ENCODE peak calls at places on chromosomes 12 and 14, in ten cellular contexts. Y, N, S, Q, V, G, D, K, T and H are unnamed samples.

GRCh38 chr14:68589447-68590232 is 203.2 kb downstream of the ZFP36L1 start:
- DNase-seq in T (peak), N (no peak), Y (no peak), G (peak), S (no peak), D (peak), Q (peak), K (no peak), V (no peak), H (no peak)

GRCh38 chr12:91877461-91878230 is 268.0 kb downstream of the BTG1 start:
- DNase-seq in G (no peak), K (no peak), N (no peak), Y (peak), V (no peak), T (no peak), Q (no peak), D (no peak), S (no peak), H (peak)

GRCh38 chr12:123815968-123816367 is 53.9 kb downstream of the DNAH10 start:
- DNase-seq in S (no peak), K (no peak), D (no peak), G (no peak), T (no peak), N (no peak), Q (no peak), Y (no peak), V (no peak), H (no peak)

GRCh38 chr12:63396135-63396534 is 245.1 kb upstream of the AVPR1A start:
- DNase-seq in N (no peak), Q (no peak), D (no peak), V (no peak), G (no peak), T (no peak), S (no peak), Y (no peak), K (no peak), H (no peak)

GRCh38 chr12:1681493-1681807 is 9.4 kb upstream of the ADIPOR2 start:
- DNase-seq in T (no peak), N (no peak), G (no peak), Y (no peak), S (no peak), Q (no peak), K (no peak), D (no peak), V (no peak), H (no peak)

GRCh38 chr14:102525213-102526143 is 15.9 kb upstream of the ANKRD9 start:
- DNase-seq in T (no peak), Q (peak), S (no peak), G (peak), K (peak), N (no peak), D (peak), Y (peak), V (no peak), H (no peak)

GRCh38 chr12:112167728-112168525 is 42.6 kb downstream of the TRAFD1 start:
- DNase-seq in N (no peak), D (no peak), T (no peak), S (no peak), V (no peak), G (no peak), K (no peak), Q (no peak), Y (no peak), H (no peak)

GRCh38 chr12:29157486-29157946 is 8.4 kb downstream of the FAR2 start:
- DNase-seq in K (no peak), V (no peak), N (no peak), S (no peak), Q (peak), G (peak), T (no peak), Y (no peak), D (peak), H (no peak)

DNA sequence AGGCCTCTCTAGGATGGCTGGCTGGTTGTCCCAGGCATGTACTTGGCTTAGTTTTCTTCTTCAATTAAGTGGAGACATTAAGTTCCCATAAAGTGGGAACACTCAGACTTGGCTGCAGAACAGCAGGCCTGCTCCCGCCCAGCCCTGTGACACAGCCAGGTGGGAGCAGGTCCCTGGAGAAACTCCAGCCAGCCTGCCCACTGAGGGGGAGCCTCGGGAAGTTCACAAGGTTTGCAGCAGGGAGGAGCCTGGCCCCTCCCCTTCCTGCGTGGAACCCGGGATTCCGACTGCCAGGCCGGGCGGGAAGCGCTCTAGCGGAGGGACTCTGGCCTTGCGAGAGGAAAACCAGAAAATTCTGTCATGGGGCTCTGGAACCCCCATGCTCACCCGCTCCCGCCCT is 98.3 kb upstream of the EVL start:
- DNase-seq in D (no peak), N (no peak), Y (no peak), S (no peak), T (no peak), K (no peak), G (no peak), Q (no peak), V (no peak), H (no peak)
- TF ChIP-seq CTCF in D (no peak), N (no peak), Y (no peak), S (no peak), T (no peak), K (no peak), G (no peak), Q (no peak), V (no peak), H (no peak)

DNA sequence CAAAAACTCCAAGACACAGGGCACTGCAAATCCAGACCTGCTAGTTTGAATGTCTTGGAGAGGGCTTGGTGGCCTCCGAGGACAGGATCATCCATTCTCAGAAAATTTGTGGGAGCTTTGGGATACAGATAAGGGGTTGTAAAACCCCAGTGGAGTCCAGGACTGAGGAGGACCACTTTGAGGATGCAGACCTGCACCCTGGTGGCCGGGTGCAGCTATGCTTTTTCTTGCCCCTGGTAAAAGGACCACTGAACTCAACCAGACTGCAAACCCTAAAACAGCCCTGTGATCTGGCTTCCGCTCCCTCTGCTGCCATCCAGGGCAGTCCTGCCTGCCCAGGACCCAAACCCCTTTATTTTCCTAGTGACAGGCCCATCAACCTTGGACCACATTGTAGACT is 169.5 kb upstream of the DAAM1 start:
- DNase-seq in Q (no peak), G (peak), N (no peak), T (no peak), Y (no peak), S (no peak), D (peak), K (peak), V (peak), H (no peak)
- TF ChIP-seq CTCF in Q (peak), G (peak), N (peak), T (peak), Y (peak), S (no peak), D (peak), K (peak), V (peak), H (peak)

GRCh38 chr12:132131952-132132351 is 12.2 kb downstream of the DDX51 start:
- DNase-seq in Q (no peak), K (no peak), Y (no peak), N (no peak), D (no peak), G (no peak), V (no peak), T (no peak), S (no peak), H (no peak)
- TF ChIP-seq CTCF in Q (no peak), K (no peak), Y (no peak), N (no peak), D (no peak), G (no peak), V (no peak), T (no peak), S (no peak), H (no peak)

DNA sequence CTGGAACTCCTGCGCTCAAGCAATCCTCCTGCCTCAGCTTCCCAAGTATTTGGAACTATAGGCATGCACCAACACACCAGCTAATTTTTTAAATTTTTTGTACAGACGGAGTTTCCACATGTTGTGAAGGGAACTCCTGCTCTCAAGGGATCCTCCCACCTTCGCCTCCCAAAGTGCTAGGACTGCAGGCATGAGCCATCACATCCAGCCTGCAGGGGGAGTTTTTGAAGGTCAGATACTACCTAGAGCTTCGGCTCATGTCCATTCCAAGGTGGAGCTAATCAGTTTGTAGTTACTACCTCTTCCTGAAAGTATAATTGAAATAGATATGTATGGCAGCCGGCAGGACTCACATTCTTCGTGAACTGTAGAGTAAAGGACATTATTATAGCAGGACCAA is 3.7 kb upstream of the TAS2R19 start:
- DNase-seq in D (no peak), K (peak), G (no peak), Q (no peak), V (peak), S (no peak), T (no peak), Y (no peak), N (no peak), H (no peak)
- TF ChIP-seq CTCF in D (no peak), K (peak), G (peak), Q (no peak), V (no peak), S (no peak), T (peak), Y (no peak), N (peak), H (no peak)

GRCh38 chr12:48981757-48982157 is 3.6 kb downstream of the WNT1 start:
- DNase-seq in K (no peak), N (no peak), Q (no peak), S (no peak), V (no peak), Y (no peak), G (no peak), T (no peak), D (no peak), H (no peak)

GRCh38 chr12:48982397-48983080 is 4.4 kb downstream of the WNT1 start:
- DNase-seq in G (no peak), Q (no peak), S (no peak), D (no peak), V (no peak), T (no peak), Y (no peak), K (no peak), N (no peak), H (no peak)

GRCh38 chr12:48980389-48980952 is 2.3 kb downstream of the WNT1 start:
- DNase-seq in Y (no peak), S (no peak), K (peak), Q (no peak), V (no peak), G (no peak), T (no peak), D (no peak), N (no peak), H (no peak)

GRCh38 chr12:48979602-48980388 is 1.7 kb downstream of the WNT1 start:
- DNase-seq in N (no peak), G (no peak), S (no peak), K (no peak), Y (no peak), T (no peak), D (no peak), V (no peak), Q (no peak), H (peak)

DNA sequence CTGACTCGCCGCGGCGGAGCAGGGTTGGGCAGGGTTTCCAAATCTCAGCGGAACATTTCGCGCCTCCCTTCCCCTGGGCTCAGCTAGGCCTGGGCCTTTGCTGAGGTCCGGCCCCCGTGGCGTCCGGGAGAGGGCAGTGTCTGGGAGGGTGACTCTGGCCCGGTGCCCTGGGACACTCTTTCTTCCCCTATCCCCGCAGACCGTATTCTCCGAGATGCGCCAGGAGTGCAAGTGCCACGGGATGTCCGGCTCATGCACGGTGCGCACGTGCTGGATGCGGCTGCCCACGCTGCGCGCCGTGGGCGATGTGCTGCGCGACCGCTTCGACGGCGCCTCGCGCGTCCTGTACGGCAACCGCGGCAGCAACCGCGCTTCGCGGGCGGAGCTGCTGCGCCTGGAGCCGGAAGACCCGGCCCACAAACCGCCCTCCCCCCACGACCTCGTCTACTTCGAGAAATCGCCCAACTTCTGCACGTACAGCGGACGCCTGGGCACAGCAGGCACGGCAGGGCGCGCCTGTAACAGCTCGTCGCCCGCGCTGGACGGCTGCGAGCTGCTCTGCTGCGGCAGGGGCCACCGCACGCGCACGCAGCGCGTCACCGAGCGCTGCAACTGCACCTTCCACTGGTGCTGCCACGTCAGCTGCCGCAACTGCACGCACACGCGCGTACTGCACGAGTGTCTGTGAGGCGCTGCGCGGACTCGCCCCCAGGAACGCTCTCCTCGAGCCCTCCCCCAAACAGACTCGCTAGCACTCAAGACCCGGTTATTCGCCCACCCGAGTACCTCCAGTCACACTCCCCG is 3.0 kb downstream of the WNT1 start:
- DNase-seq in Y (no peak), T (no peak), Q (no peak), V (no peak), D (peak), S (no peak), K (peak), G (no peak), N (no peak), H (peak)
- TF ChIP-seq CTCF in Y (peak), T (peak), Q (no peak), V (no peak), D (no peak), S (no peak), K (peak), G (no peak), N (peak), H (peak)

DNA sequence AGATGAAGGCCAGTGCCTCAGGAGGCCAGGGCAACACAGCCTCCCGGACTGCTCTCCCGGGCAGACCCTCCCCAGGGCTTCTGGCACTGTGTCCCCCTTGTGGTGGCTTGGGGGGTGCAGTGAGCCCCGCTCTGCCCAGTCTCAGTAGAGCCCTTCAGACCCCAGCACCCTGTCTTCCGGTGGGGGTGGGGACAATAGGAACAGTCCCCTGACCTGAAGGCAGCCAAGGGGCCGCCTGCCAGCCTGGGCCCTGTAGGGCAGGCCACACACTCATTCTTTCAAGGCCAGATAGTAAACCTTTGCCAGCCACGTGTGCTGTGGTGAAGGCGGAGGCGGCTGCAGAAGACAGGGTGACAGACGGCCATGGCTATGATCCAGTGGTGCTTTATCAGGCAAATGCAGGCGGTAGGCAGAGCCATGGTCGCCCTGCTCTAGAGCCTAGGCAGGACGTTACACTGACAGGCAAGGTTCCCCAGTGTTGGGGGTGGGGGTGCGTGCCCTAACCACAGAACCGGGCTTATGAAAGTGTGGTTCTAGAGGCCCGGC is 15.0 kb downstream of the ZFYVE21 start:
- DNase-seq in N (no peak), V (no peak), Q (no peak), D (no peak), S (no peak), K (no peak), T (no peak), G (no peak), Y (no peak), H (no peak)
- TF ChIP-seq CTCF in N (peak), V (no peak), Q (peak), D (no peak), S (no peak), K (peak), T (no peak), G (peak), Y (peak), H (no peak)

GRCh38 chr14:60506985-60507829 is 1.7 kb upstream of the SIX6 start:
- DNase-seq in G (no peak), Y (no peak), Q (no peak), D (no peak), K (no peak), T (no peak), V (no peak), N (no peak), S (no peak), H (no peak)

GRCh38 chr14:60508707-60509437 is at the start of gene SIX6:
- DNase-seq in D (peak), Y (no peak), V (peak), G (no peak), K (no peak), Q (no peak), T (peak), S (no peak), N (peak), H (no peak)

GRCh38 chr14:60509438-60510253 is 700 bp downstream of the SIX6 start:
- DNase-seq in Q (no peak), S (no peak), D (no peak), K (no peak), V (peak), N (no peak), T (no peak), Y (no peak), G (no peak), H (no peak)

GRCh38 chr14:60506462-60506984 is 2.4 kb upstream of the SIX6 start:
- DNase-seq in K (no peak), G (no peak), V (peak), Q (no peak), S (no peak), N (no peak), D (no peak), Y (no peak), T (no peak), H (no peak)

DNA sequence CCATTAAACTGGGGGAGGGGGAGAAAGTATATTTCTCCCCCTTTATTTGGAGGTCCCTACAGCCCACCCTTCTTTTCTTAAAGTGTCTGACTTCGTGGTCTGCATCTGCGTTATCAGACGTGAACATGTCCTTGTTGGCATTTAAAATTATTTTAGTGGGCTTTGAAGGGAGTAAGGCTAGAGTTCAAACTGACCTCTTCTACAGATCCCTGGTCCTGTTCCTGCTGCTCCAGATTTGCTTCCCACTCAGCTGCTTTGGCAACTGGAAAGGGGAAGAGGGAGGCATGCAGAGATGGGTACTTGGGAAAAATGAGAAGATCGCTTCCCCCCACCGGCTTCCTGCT is 611 bp upstream of the SIX6 start:
- DNase-seq in V (no peak), T (no peak), S (no peak), N (no peak), Q (no peak), G (no peak), D (no peak), K (no peak), Y (no peak), H (no peak)
- TF ChIP-seq CTCF in V (no peak), T (no peak), S (no peak), N (no peak), Q (no peak), G (no peak), D (no peak), K (no peak), Y (no peak), H (no peak)

GRCh38 chr14:95679148-95679547 is 7.1 kb upstream of the TCL1B start:
- DNase-seq in K (no peak), Q (no peak), G (no peak), S (no peak), Y (peak), N (no peak), T (no peak), D (no peak), V (no peak), H (no peak)

GRCh38 chr14:95677168-95677835 is 8.9 kb upstream of the TCL1B start:
- DNase-seq in Y (no peak), Q (no peak), D (no peak), K (no peak), V (no peak), N (no peak), S (no peak), T (no peak), G (no peak), H (no peak)

GRCh38 chr14:95681153-95681552 is 5.1 kb upstream of the TCL1B start:
- DNase-seq in S (no peak), G (no peak), Y (no peak), V (no peak), K (no peak), T (no peak), D (no peak), N (no peak), Q (no peak), H (no peak)

GRCh38 chr14:95683793-95684192 is 2.4 kb upstream of the TCL1B start:
- DNase-seq in T (no peak), Q (no peak), N (no peak), G (peak), V (no peak), S (no peak), D (no peak), K (peak), Y (no peak), H (no peak)

DNA sequence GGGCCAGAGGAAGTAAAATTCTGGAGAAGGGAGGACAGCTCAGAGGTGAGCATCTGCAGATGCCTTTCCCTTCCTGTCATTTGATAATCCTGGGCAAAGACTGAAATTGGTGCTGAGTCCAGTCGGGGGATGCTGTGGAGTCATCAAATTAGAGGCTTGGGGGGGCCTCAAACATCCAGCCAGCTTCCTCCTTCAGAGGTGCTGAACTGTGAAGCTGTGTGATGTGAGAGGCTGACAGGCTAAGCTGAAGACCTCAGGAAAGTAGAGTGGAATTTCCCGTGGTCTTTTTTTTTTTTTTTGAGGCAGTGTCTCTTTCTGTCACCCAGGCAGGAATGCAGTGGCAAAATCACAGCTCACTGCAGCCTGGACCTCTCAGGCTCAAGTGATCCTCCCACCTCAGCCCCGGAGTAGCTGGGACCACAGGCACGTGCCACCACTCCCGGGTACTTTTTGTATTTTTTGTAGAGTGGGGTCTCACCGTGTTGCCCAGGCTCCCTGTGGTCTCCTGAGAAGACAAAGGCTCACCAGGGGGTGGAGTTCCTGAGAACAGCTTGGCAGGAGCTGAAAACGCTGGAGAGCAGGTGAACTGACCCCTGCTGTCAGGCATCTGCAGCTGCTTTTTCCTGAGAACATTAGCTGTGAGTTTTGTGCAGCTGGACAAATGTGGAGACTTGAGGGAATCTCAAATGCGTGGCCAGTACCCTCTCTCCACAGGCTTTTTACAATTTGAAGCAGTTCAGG is 6.1 kb upstream of the TCL1B start:
- DNase-seq in Y (no peak), D (no peak), Q (no peak), G (no peak), K (peak), V (no peak), S (no peak), N (no peak), T (peak), H (no peak)
- TF ChIP-seq CTCF in Y (no peak), D (no peak), Q (no peak), G (no peak), K (peak), V (no peak), S (no peak), N (no peak), T (no peak), H (no peak)